ENCODE peak calls at places on chromosomes 7 and 10, in four cellular contexts. I, J, R and S are unnamed samples.

GRCh38 chr10:48306870-48307531 is 524 bp downstream of the MAPK8 start:
- DNase-seq in J (peak), I (no peak), R (peak), S (peak)

GRCh38 chr7:12281026-12281425 is 69.9 kb downstream of the TMEM106B start:
- DNase-seq in J (no peak), R (no peak), I (no peak), S (no peak)

GRCh38 chr7:369981-370621 is 80.1 kb downstream of the FOXL3 start:
- DNase-seq in R (no peak), J (peak), I (no peak), S (no peak)

GRCh38 chr7:105101864-105102263 is 87.9 kb downstream of the KMT2E start:
- DNase-seq in R (no peak), I (no peak), J (no peak), S (no peak)

GRCh38 chr7:2863461-2864066 is 19.5 kb upstream of the GNA12 start:
- DNase-seq in R (peak), J (peak), I (no peak), S (peak)

GRCh38 chr7:92159-92767 is 100.1 kb upstream of the FAM20C start:
- DNase-seq in R (no peak), I (no peak), J (no peak), S (peak)

GRCh38 chr10:130470286-130470685 is 334.1 kb downstream of the GLRX3 start:
- DNase-seq in J (no peak), R (no peak), I (no peak), S (no peak)

GRCh38 chr10:3948843-3949242 is 163.8 kb upstream of the KLF6 start:
- DNase-seq in J (peak), R (no peak), I (no peak), S (no peak)

GRCh38 chr10:122495406-122496340 is 34.3 kb downstream of the HTRA1 start:
- DNase-seq in J (no peak), R (no peak), I (no peak), S (peak)

GRCh38 chr10:70584941-70585544 is 17.5 kb downstream of the PRF1 start:
- DNase-seq in J (no peak), I (no peak), R (peak), S (peak)

GRCh38 chr10:92222603-92223275 is 68.1 kb downstream of the CPEB3 start:
- DNase-seq in R (no peak), J (no peak), I (no peak), S (no peak)

GRCh38 chr10:97731346-97732051 is 5.4 kb upstream of the ZFYVE27 start:
- DNase-seq in I (peak), J (peak), R (peak), S (peak)

GRCh38 chr7:150800576-150801241 is at the start of gene TMEM176A:
- DNase-seq in I (no peak), J (no peak), R (no peak), S (no peak)

GRCh38 chr7:151429555-151430331 is 10.2 kb downstream of the CRYGN start:
- DNase-seq in J (no peak), I (no peak), R (peak), S (no peak)

GRCh38 chr7:46970486-46970885 is 611.4 kb downstream of the TNS3 start:
- DNase-seq in R (no peak), I (no peak), J (no peak), S (no peak)

GRCh38 chr7:78420001-78420400 is 621.4 kb downstream of the PHTF2 start:
- DNase-seq in J (no peak), I (no peak), R (no peak), S (no peak)